ENCODE peak calls at places on chromosomes 5 and 9, in seven cellular contexts. One of them, this sample, is unnamed.

GRCh38 chr9:107523539-107523938 is 34.0 kb upstream of the KLF4 start:
- DNase-seq in WTC11: no peak
- DNase-seq in endothelial cell: no peak
- DNase-seq in GM20000: no peak
- DNase-seq in heart right ventricle: no peak
- DNase-seq in breast epithelium: no peak
- DNase-seq in A549: no peak
- DNase-seq in this sample: no peak

GRCh38 chr5:171342362-171343111 is 33.5 kb downstream of the TLX3 start:
- DNase-seq in WTC11: peak; percentile 44
- DNase-seq in endothelial cell: peak; percentile 58
- DNase-seq in GM20000: peak; percentile 36
- DNase-seq in heart right ventricle: no peak
- DNase-seq in breast epithelium: no peak
- DNase-seq in A549: peak; percentile 76
- DNase-seq in this sample: peak; percentile 64

GRCh38 chr9:16236326-16236725 is 634.1 kb downstream of the BNC2 start:
- DNase-seq in WTC11: no peak
- DNase-seq in endothelial cell: no peak
- DNase-seq in GM20000: no peak
- DNase-seq in heart right ventricle: no peak
- DNase-seq in breast epithelium: no peak
- DNase-seq in A549: peak; percentile 23
- DNase-seq in this sample: no peak

GRCh38 chr5:160500776-160501175 is 79.1 kb downstream of the PTTG1 start:
- DNase-seq in WTC11: no peak
- DNase-seq in endothelial cell: no peak
- DNase-seq in GM20000: no peak
- DNase-seq in heart right ventricle: no peak
- DNase-seq in breast epithelium: no peak
- DNase-seq in A549: no peak
- DNase-seq in this sample: no peak

GRCh38 chr5:28927559-28928326 is 1889.4 kb upstream of the CDH9 start:
- DNase-seq in WTC11: no peak
- DNase-seq in endothelial cell: no peak
- DNase-seq in GM20000: no peak
- DNase-seq in heart right ventricle: no peak
- DNase-seq in breast epithelium: no peak
- DNase-seq in A549: peak; percentile 40
- DNase-seq in this sample: no peak

GRCh38 chr9:128635266-128636023 is 21.2 kb downstream of the DYNC2I2 start:
- DNase-seq in WTC11: peak; percentile 84
- DNase-seq in endothelial cell: peak; percentile 71
- DNase-seq in GM20000: no peak
- DNase-seq in heart right ventricle: peak; percentile 88
- DNase-seq in breast epithelium: peak; percentile 89
- DNase-seq in A549: peak; percentile 98
- DNase-seq in this sample: no peak

GRCh38 chr5:554284-554988 is 30.2 kb upstream of the SLC9A3 start:
- DNase-seq in WTC11: no peak
- DNase-seq in endothelial cell: no peak
- DNase-seq in GM20000: no peak
- DNase-seq in heart right ventricle: no peak
- DNase-seq in breast epithelium: no peak
- DNase-seq in A549: no peak
- DNase-seq in this sample: no peak

GRCh38 chr9:101342595-101342994 is 42.2 kb downstream of the BAAT start:
- DNase-seq in WTC11: no peak
- DNase-seq in endothelial cell: no peak
- DNase-seq in GM20000: no peak
- DNase-seq in heart right ventricle: no peak
- DNase-seq in breast epithelium: no peak
- DNase-seq in A549: peak; percentile 30
- DNase-seq in this sample: no peak

GRCh38 chr5:94775088-94775487 is 156.6 kb downstream of the SLF1 start:
- DNase-seq in WTC11: no peak
- DNase-seq in endothelial cell: no peak
- DNase-seq in GM20000: no peak
- DNase-seq in heart right ventricle: no peak
- DNase-seq in breast epithelium: no peak
- DNase-seq in A549: no peak
- DNase-seq in this sample: no peak

GRCh38 chr9:137311171-137311970 is 9.3 kb upstream of the NRARP start:
- DNase-seq in WTC11: no peak
- DNase-seq in endothelial cell: no peak
- DNase-seq in GM20000: no peak
- DNase-seq in heart right ventricle: peak; percentile 23
- DNase-seq in breast epithelium: peak; percentile 76
- DNase-seq in A549: peak; percentile 82
- DNase-seq in this sample: peak; percentile 47

GRCh38 chr9:136464241-136464640 is 18.6 kb downstream of the SEC16A start:
- DNase-seq in WTC11: no peak
- DNase-seq in endothelial cell: no peak
- DNase-seq in GM20000: no peak
- DNase-seq in heart right ventricle: no peak
- DNase-seq in breast epithelium: no peak
- DNase-seq in A549: no peak
- DNase-seq in this sample: no peak

GRCh38 chr5:32520326-32520725 is 65.0 kb upstream of the SUB1 start:
- DNase-seq in WTC11: no peak
- DNase-seq in endothelial cell: no peak
- DNase-seq in GM20000: no peak
- DNase-seq in heart right ventricle: no peak
- DNase-seq in breast epithelium: no peak
- DNase-seq in A549: no peak
- DNase-seq in this sample: no peak

GRCh38 chr9:21708846-21709245 is 93.6 kb upstream of the MTAP start:
- DNase-seq in WTC11: no peak
- DNase-seq in endothelial cell: no peak
- DNase-seq in GM20000: no peak
- DNase-seq in heart right ventricle: no peak
- DNase-seq in breast epithelium: no peak
- DNase-seq in A549: no peak
- DNase-seq in this sample: no peak

GRCh38 chr9:96331236-96331947 is 29.4 kb upstream of the HSD17B3 start:
- DNase-seq in WTC11: no peak
- DNase-seq in endothelial cell: no peak
- DNase-seq in GM20000: no peak
- DNase-seq in heart right ventricle: no peak
- DNase-seq in breast epithelium: no peak
- DNase-seq in A549: no peak
- DNase-seq in this sample: no peak

DNA sequence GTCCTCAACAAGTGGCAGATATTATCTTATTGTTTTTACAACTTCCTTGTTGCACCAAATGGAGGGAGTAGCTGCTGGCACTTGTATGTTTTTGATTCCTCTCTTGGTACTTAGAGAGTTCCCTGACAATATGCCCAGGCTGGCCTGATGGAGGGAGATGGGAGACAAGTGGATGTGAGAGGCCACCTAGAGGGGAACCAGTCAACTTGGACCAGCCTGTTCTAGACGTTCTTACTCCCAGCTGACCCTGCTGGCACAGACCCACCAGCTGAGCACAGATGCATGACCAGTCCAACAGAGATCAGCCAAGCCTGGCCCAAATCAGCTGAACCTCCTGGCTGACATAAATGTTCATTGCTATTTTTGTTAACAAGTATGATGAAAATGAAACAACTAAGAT is 60.9 kb upstream of the GDNF start:
- DNase-seq in WTC11: peak; percentile 32
- DNase-seq in endothelial cell: no peak
- DNase-seq in GM20000: no peak
- DNase-seq in heart right ventricle: peak; percentile 77
- DNase-seq in breast epithelium: no peak
- DNase-seq in A549: peak; percentile 29
- DNase-seq in this sample: no peak
- TF ChIP-seq CTCF in WTC11: no peak
- TF ChIP-seq CTCF in endothelial cell: no peak
- TF ChIP-seq CTCF in GM20000: no peak
- TF ChIP-seq CTCF in heart right ventricle: peak; percentile 16
- TF ChIP-seq CTCF in breast epithelium: no peak
- TF ChIP-seq CTCF in A549: no peak
- TF ChIP-seq CTCF in this sample: no peak

GRCh38 chr5:65925094-65925600 is 1.2 kb upstream of the ERBIN start:
- DNase-seq in WTC11: peak; percentile 63
- DNase-seq in endothelial cell: peak; percentile 58
- DNase-seq in GM20000: peak; percentile 83
- DNase-seq in heart right ventricle: peak; percentile 75
- DNase-seq in breast epithelium: peak; percentile 70
- DNase-seq in A549: peak; percentile 77
- DNase-seq in this sample: peak; percentile 83

GRCh38 chr5:65924366-65925093 is 1.8 kb upstream of the ERBIN start:
- DNase-seq in WTC11: no peak
- DNase-seq in endothelial cell: no peak
- DNase-seq in GM20000: peak; percentile 45
- DNase-seq in heart right ventricle: no peak
- DNase-seq in breast epithelium: no peak
- DNase-seq in A549: no peak
- DNase-seq in this sample: no peak

GRCh38 chr5:65926276-65926761 is at the start of gene ERBIN:
- DNase-seq in WTC11: peak; percentile 73
- DNase-seq in endothelial cell: peak; percentile 74
- DNase-seq in GM20000: peak; percentile 74
- DNase-seq in heart right ventricle: peak; percentile 82
- DNase-seq in breast epithelium: peak; percentile 74
- DNase-seq in A549: peak; percentile 73
- DNase-seq in this sample: peak; percentile 80

GRCh38 chr5:65926893-65927292 is 518 bp downstream of the ERBIN start:
- DNase-seq in WTC11: no peak
- DNase-seq in endothelial cell: no peak
- DNase-seq in GM20000: no peak
- DNase-seq in heart right ventricle: no peak
- DNase-seq in breast epithelium: no peak
- DNase-seq in A549: no peak
- DNase-seq in this sample: peak; percentile 16

GRCh38 chr5:65925601-65926275 is 637 bp upstream of the ERBIN start:
- DNase-seq in WTC11: peak; percentile 84
- DNase-seq in endothelial cell: peak; percentile 82
- DNase-seq in GM20000: peak; percentile 95
- DNase-seq in heart right ventricle: peak; percentile 87
- DNase-seq in breast epithelium: peak; percentile 69
- DNase-seq in A549: peak; percentile 89
- DNase-seq in this sample: peak; percentile 74
- TF ChIP-seq CTCF in WTC11: no peak
- TF ChIP-seq CTCF in endothelial cell: no peak
- TF ChIP-seq CTCF in GM20000: peak; percentile 52
- TF ChIP-seq CTCF in heart right ventricle: peak; percentile 57
- TF ChIP-seq CTCF in breast epithelium: peak; percentile 30
- TF ChIP-seq CTCF in A549: peak; percentile 56
- TF ChIP-seq CTCF in this sample: no peak

GRCh38 chr5:64682608-64683007 is 7.7 kb upstream of the SHISAL2B start:
- DNase-seq in WTC11: peak; percentile 44
- DNase-seq in endothelial cell: no peak
- DNase-seq in GM20000: no peak
- DNase-seq in heart right ventricle: no peak
- DNase-seq in breast epithelium: no peak
- DNase-seq in A549: peak; percentile 29
- DNase-seq in this sample: no peak
- TF ChIP-seq CTCF in WTC11: no peak
- TF ChIP-seq CTCF in endothelial cell: no peak
- TF ChIP-seq CTCF in GM20000: no peak
- TF ChIP-seq CTCF in heart right ventricle: no peak
- TF ChIP-seq CTCF in breast epithelium: no peak
- TF ChIP-seq CTCF in A549: no peak
- TF ChIP-seq CTCF in this sample: no peak

DNA sequence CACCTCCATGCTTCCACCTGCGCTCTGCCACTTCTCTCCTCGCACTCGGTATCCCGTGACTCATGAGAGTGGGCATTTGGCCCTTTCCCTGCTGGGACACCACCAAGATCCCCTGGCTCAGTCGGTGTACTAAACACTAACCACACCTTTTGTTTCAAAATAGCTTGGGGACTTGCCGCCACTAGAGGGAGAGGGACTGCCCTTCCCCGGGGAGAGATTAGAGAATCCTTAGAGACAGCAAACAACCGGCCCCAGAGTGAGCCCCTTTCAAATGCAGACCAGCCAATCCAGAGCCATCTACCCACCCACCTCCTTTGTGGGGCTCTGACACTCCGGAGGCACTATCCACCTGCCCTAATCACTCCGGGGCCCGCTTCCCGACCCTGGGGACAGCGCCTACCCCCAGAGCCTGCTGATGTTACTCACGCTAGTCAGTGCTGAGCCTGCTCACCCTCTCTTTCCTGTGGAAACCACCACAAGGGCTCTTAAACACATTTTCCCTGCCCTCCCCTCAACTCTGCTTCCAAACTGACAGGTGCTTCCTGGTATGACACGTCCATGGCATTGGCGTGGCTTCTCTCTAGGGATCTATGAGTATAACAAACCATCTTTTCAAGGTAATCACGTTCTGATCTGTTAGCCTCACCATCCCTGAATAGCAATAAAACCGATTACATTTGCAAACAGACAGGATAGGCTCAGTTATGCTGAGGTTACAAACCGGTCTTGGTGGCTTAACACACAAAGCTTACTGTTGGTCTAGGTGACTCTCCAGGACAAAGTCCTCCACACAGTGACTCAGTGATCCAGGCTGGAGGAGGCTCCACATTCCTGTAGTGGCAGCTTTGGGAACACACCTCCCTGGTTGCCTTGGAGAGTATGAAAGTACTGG is 180.1 kb upstream of the MVB12B start:
- DNase-seq in WTC11: peak; percentile 75
- DNase-seq in endothelial cell: peak; percentile 48
- DNase-seq in GM20000: peak; percentile 69
- DNase-seq in heart right ventricle: no peak
- DNase-seq in breast epithelium: peak; percentile 15
- DNase-seq in A549: peak; percentile 38
- DNase-seq in this sample: peak; percentile 50
- TF ChIP-seq CTCF in WTC11: peak; percentile 36
- TF ChIP-seq CTCF in endothelial cell: peak; percentile 45
- TF ChIP-seq CTCF in GM20000: peak; percentile 38
- TF ChIP-seq CTCF in heart right ventricle: peak; percentile 48
- TF ChIP-seq CTCF in breast epithelium: no peak
- TF ChIP-seq CTCF in A549: peak; percentile 31
- TF ChIP-seq CTCF in this sample: peak; percentile 48

DNA sequence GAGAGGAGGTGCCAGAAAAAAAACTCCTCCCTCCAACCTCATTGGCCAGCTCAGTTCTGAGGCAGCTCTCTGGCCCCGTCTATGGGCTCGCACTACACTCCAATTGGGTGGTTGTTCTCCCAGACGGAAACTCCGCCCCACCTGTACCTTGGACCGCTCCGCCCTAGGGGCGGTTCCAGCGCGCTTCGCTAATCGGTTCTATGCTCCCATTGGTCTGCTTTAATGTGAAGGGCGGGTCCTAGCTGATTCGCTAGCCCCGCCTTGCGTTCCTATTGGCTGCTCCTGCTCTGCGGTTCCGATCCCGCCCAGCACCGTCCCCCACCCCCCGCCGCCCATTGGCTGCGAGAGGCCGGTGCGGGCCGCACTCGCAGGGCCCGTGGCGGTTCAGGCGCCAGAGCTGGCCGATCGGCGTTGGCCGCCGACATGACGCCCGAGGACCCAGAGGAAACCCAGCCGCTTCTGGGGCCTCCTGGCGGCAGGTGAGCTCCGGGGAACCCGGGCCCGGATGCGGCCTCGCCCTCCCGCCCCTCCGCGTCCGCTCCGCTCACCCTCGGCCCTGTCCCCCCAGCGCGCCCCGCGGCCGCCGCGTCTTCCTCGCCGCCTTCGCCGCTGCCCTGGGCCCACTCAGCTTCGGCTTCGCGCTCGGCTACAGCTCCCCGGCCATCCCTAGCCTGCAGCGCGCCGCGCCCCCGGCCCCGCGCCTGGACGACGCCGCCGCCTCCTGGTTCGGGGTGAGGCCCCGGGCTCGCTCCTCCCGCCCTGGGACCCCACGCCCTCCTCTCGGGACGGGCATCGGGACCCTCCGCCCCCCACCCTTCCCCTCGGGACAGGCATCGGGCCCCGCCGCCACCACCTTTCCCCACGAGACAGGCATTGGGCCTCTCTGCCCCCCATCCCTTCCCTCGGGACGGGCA is at the start of gene SLC2A8:
- DNase-seq in WTC11: peak; percentile 99
- DNase-seq in endothelial cell: peak; percentile 97
- DNase-seq in GM20000: peak; percentile 98
- DNase-seq in heart right ventricle: peak; percentile 97
- DNase-seq in breast epithelium: peak; percentile 99
- DNase-seq in A549: peak; percentile 99
- DNase-seq in this sample: peak; percentile 93
- TF ChIP-seq CTCF in WTC11: no peak
- TF ChIP-seq CTCF in endothelial cell: no peak
- TF ChIP-seq CTCF in GM20000: no peak
- TF ChIP-seq CTCF in heart right ventricle: peak; percentile 49
- TF ChIP-seq CTCF in breast epithelium: no peak
- TF ChIP-seq CTCF in A549: no peak
- TF ChIP-seq CTCF in this sample: no peak